ENCODE peak calls at places on chromosomes 11 and 22, in four cellular contexts. C is stimulated activated CD8-positive, alpha-beta memory T cell treated with anti-CD3 and anti-CD28 coated beads, Interleukin-12 subunit alpha, Interleukin-12 subunit beta, amount 100 ng/mL, for 4 hours; V is transverse colon; R is substantia nigra. P is an unnamed sample.

GRCh38 chr22:17471901-17472566 is 91.3 kb upstream of the SLC25A18 start:
- DNase-seq in R (no peak), V (no peak), C (no peak), P (no peak)

GRCh38 chr11:128412847-128413791 is 174.2 kb downstream of the ETS1 start:
- DNase-seq in R (no peak), V (no peak), C (no peak), P (no peak)

GRCh38 chr11:17579451-17579850 is 32.4 kb downstream of the OTOG start:
- DNase-seq in C (no peak), R (no peak), V (no peak), P (no peak)

GRCh38 chr11:121478226-121478894 is 25.6 kb upstream of the SORL1-AS1 start:
- DNase-seq in R (no peak), V (no peak), C (no peak), P (no peak)

GRCh38 chr11:73478737-73479347 is 102.6 kb downstream of the RELT start:
- DNase-seq in R (no peak), C (no peak), V (no peak), P (no peak)

GRCh38 chr11:72349053-72349452 is 85.3 kb downstream of the CLPB start:
- DNase-seq in C (no peak), R (no peak), V (no peak), P (no peak)

GRCh38 chr11:44493383-44493782 is 72.1 kb upstream of the CD82 start:
- DNase-seq in R (no peak), V (no peak), C (no peak), P (no peak)

GRCh38 chr11:34345991-34346480 is 11.8 kb downstream of the ABTB2 start:
- DNase-seq in R (no peak), C (no peak), V (no peak), P (no peak)

GRCh38 chr11:76013526-76013925 is 192.8 kb downstream of the WNT11 start:
- DNase-seq in V (no peak), R (no peak), C (no peak), P (no peak)

GRCh38 chr11:70016666-70017347 is 61.3 kb upstream of the ANO1 start:
- DNase-seq in R (no peak), V (no peak), C (no peak), P (no peak)

GRCh38 chr22:40014661-40015255 is 20.0 kb downstream of the FAM83F start:
- DNase-seq in V (no peak), R (no peak), C (no peak), P (no peak)

GRCh38 chr22:30385913-30386312 is 1.3 kb downstream of the RNF215 start:
- DNase-seq in R (no peak), C (no peak), V (no peak), P (no peak)

GRCh38 chr22:44689173-44689572 is 12.8 kb upstream of the PRR5 start:
- DNase-seq in R (no peak), V (no peak), C (no peak), P (no peak)

GRCh38 chr11:8261921-8262551 is 1.6 kb downstream of the LMO1 start:
- DNase-seq in V (no peak), R (no peak), C (no peak), P (no peak)

GRCh38 chr11:44634401-44635281 is 69.2 kb downstream of the CD82 start:
- DNase-seq in R (peak), V (peak), C (no peak), P (peak)

GRCh38 chr11:12800032-12800671 is 125.9 kb downstream of the TEAD1 start:
- DNase-seq in R (no peak), V (peak), C (no peak), P (no peak)

GRCh38 chr11:952406-953385 is 27.0 kb downstream of the AP2A2 start:
- DNase-seq in V (peak), C (no peak), R (no peak), P (peak)

GRCh38 chr11:69985654-69986420 is 92.3 kb upstream of the ANO1 start:
- DNase-seq in R (no peak), C (no peak), V (no peak), P (no peak)

GRCh38 chr11:133070790-133071189 is 461.5 kb downstream of the OPCML start:
- DNase-seq in V (no peak), R (no peak), C (no peak), P (no peak)

GRCh38 chr11:13288375-13289029 is 10.9 kb downstream of the BMAL1 start:
- DNase-seq in R (no peak), V (no peak), C (no peak), P (no peak)

GRCh38 chr11:103987631-103988594 is 48.5 kb upstream of the DDI1 start:
- DNase-seq in V (no peak), R (no peak), C (no peak), P (no peak)

P was measured in amygdala.